ENCODE peak calls at places on chromosomes 5 and 9, in seven cellular contexts. M is body of pancreas, F is esophagus squamous epithelium, J is SJSA1, G is lower lobe of right lung, D is PC-9, T is adrenal gland. E is an unnamed sample.

GRCh38 chr5:159099049-159099760 is 511 bp downstream of the EBF1 start:
- DNase-seq in M (no peak), F (no peak), J (peak; percentile 68), G (peak; percentile 48), D (no peak), T (peak; percentile 52), E (no peak)

GRCh38 chr9:99690573-99690972 is 131.1 kb upstream of the NR4A3 start:
- DNase-seq in M (peak; percentile 3), F (no peak), J (no peak), G (no peak), D (no peak), T (no peak), E (no peak)

GRCh38 chr9:79129865-79130480 is 441.8 kb upstream of the TLE4 start:
- DNase-seq in M (peak; percentile 46), F (no peak), J (peak; percentile 51), G (peak; percentile 46), D (no peak), T (peak; percentile 61), E (peak; percentile 30)

GRCh38 chr9:93659837-93660177 is 83.4 kb downstream of the PHF2 start:
- DNase-seq in M (no peak), F (no peak), J (no peak), G (peak; percentile 30), D (no peak), T (no peak), E (peak; percentile 8)

GRCh38 chr5:167128581-167128980 is 1162.9 kb upstream of the WWC1 start:
- DNase-seq in M (no peak), F (no peak), J (no peak), G (no peak), D (no peak), T (no peak), E (no peak)

GRCh38 chr5:23223846-23224245 is 283.6 kb upstream of the PRDM9 start:
- DNase-seq in M (no peak), F (no peak), J (no peak), G (no peak), D (no peak), T (no peak), E (no peak)

GRCh38 chr5:95261369-95262175 is 23.3 kb downstream of the MCTP1 start:
- DNase-seq in M (peak; percentile 25), F (no peak), J (no peak), G (peak; percentile 43), D (no peak), T (peak; percentile 27), E (no peak)

GRCh38 chr5:104800440-104801048 is 1238.0 kb upstream of the NUDT12 start:
- DNase-seq in M (peak; percentile 18), F (no peak), J (no peak), G (no peak), D (no peak), T (peak; percentile 6), E (no peak)

GRCh38 chr5:2524620-2525019 is 226.9 kb downstream of the IRX2 start:
- DNase-seq in M (no peak), F (no peak), J (no peak), G (no peak), D (no peak), T (no peak), E (no peak)

GRCh38 chr9:134326754-134327526 is 685 bp downstream of the RXRA start:
- DNase-seq in M (no peak), F (no peak), J (no peak), G (peak; percentile 60), D (no peak), T (peak; percentile 42), E (peak; percentile 58)
- H3K4me1 ChIP-seq in M (peaks cover 73% of the 10 kb centered on the region), F (peaks cover 63% of the 10 kb centered on the region), J (peaks cover 35% of the 10 kb centered on the region), G (peaks cover 63% of the 10 kb centered on the region), D (peaks cover 32% of the 10 kb centered on the region), T (peaks cover 46% of the 10 kb centered on the region), E (peaks cover 63% of the 10 kb centered on the region)

DNA sequence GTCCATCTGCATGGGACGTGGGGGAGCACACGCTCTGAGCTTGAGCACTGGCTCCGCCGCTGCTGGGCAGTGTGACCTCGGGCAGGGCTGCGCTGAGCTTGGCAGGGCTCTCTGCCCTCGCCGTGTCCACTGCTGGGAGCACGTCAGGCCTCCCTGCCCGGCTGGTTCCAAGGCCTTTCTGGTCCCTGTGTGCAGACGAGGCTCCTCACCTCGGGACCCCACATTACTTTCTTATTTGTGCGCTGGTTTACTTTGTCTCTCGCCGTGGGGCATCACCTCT is 43.9 kb downstream of the RXRA start:
- DNase-seq in M (no peak), F (no peak), J (no peak), G (no peak), D (no peak), T (peak; percentile 90), E (peak; percentile 89)
- H3K27ac ChIP-seq in M (no peak overlapping the region), F (peak overlapping the region; percentile 5), J (no peak overlapping the region), G (no peak overlapping the region), D (no peak overlapping the region), T (peak overlapping the region; percentile 94), E (peak overlapping the region; percentile 94)

DNA sequence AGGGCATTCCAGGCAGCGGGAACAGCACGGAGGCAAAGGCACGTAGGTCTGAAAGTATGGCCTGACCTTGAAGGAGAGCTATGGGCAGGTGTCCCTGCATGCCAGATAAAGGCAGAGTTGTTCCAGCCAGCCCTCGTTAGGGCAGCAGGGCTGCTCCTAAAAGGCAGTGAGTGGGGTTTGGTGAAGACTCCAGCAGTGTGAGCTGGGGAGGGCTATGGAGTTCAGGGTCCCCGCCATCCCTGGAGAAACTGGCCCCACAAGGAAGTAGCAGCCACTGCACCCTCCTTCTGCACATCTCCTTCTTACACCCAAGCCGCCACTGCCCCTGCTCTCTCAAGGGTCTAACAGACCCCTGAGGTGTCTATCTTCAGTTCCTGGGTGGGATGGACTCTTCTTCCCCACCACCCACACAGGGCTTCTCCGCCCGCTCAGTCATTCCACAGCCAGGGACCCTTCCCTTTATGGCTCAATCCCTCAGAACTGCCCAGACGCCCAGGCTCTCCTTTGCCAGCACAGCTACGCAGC is 1.4 kb downstream of the AKNA start:
- DNase-seq in M (no peak), F (no peak), J (no peak), G (no peak), D (no peak), T (no peak), E (peak; percentile 54)
- H3K4me1 ChIP-seq in M (peaks cover 7% of the 10 kb centered on the region), F (peaks cover 62% of the 10 kb centered on the region), J (peaks cover 44% of the 10 kb centered on the region), G (peaks cover 97% of the 10 kb centered on the region), D (peaks cover 18% of the 10 kb centered on the region), T (peaks cover 26% of the 10 kb centered on the region), E (no peaks in the 10 kb centered on the region)

GRCh38 chr9:129936222-129936621 is 101.0 kb downstream of the USP20 start:
- DNase-seq in M (no peak), F (no peak), J (no peak), G (no peak), D (no peak), T (no peak), E (peak; percentile 76)
- H3K27ac ChIP-seq in M (no peak overlapping the region), F (peak overlapping the region; percentile 35), J (no peak overlapping the region), G (no peak overlapping the region), D (no peak overlapping the region), T (no peak overlapping the region), E (peak overlapping the region; percentile 38)

DNA sequence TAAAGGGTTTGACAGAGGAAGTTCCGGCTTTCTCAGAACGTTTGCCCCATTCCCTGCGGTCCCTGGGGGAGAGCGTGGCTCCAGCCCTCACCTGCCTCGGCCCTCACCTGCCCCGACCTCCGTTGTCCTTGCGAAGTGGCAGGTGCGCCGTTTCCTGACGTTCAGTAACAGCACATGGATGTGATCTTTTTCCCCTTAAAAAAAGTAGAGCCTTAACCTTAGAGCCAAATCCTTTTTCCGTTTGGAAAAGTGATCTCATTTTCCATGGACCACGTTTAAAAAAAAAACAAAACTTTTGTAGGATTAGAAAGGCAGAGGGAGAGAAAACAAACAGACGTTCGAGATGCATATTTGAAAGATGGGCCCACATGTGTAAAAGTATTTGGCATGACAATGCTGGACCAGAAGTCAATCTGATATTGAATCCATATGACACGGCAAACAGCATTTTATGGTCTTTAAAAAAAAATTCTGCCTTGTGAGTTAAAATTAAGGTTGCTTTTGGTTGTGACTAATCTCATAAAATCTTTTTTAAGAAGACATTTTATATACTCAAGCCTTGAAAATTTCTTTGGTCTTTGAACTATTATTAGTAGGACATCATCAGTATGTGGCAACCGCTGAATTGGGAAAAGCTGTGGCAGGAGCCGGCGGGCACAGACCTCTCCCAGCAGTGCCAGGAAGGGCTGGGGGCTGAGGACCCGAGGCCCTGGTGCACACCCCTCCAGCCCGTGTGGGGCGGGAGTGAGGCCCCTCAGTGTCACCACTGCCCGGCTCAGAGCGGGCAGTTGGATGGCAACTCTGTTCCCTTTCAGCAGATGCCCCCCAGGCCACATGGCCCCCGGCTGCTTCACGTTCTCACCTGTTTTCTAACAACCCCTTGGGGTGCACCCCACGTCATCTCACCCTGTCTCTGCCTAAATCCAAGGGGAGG is 42.4 kb upstream of the EXOC3 start:
- DNase-seq in M (peak; percentile 1), F (no peak), J (peak; percentile 54), G (no peak), D (no peak), T (no peak), E (no peak)
- H3K4me1 ChIP-seq in M (peaks cover 14% of the 10 kb centered on the region), F (peaks cover 12% of the 10 kb centered on the region), J (peaks cover 42% of the 10 kb centered on the region), G (peaks cover 31% of the 10 kb centered on the region), D (peaks cover 3% of the 10 kb centered on the region), T (peaks cover 11% of the 10 kb centered on the region), E (no peaks in the 10 kb centered on the region)

GRCh38 chr5:172850454-172850797 is 16.4 kb downstream of the ERGIC1 start:
- DNase-seq in M (no peak), F (no peak), J (no peak), G (no peak), D (no peak), T (no peak), E (no peak)

GRCh38 chr5:172854958-172855357 is 20.9 kb downstream of the ERGIC1 start:
- DNase-seq in M (no peak), F (no peak), J (no peak), G (no peak), D (no peak), T (no peak), E (no peak)

GRCh38 chr5:172853355-172853975 is 19.4 kb downstream of the ERGIC1 start:
- DNase-seq in M (no peak), F (no peak), J (no peak), G (no peak), D (no peak), T (no peak), E (no peak)

GRCh38 chr5:172854451-172854871 is 20.4 kb downstream of the ERGIC1 start:
- DNase-seq in M (no peak), F (no peak), J (no peak), G (peak; percentile 73), D (no peak), T (no peak), E (peak; percentile 73)

GRCh38 chr5:172852490-172853354 is 18.7 kb downstream of the ERGIC1 start:
- DNase-seq in M (no peak), F (no peak), J (no peak), G (no peak), D (no peak), T (peak; percentile 96), E (peak; percentile 89)
- H3K27ac ChIP-seq in M (peak overlapping the region; percentile 20), F (peak overlapping the region; percentile 94), J (no peak overlapping the region), G (peak overlapping the region; percentile 78), D (no peak overlapping the region), T (peak overlapping the region; percentile 91), E (peak overlapping the region; percentile 88)